ENCODE peak calls at places on chromosomes 12 and 14, in seven cellular contexts. P, H, K, A, Z, W and G are unnamed samples.
A peak's percentile ranks its signal among the peaks of the same experiment; 100 is the strongest.

GRCh38 chr12:13444076-13444475 is 247.6 kb downstream of the EMP1 start:
- DNase-seq in P (no peak), H (no peak), K (no peak), A (no peak), Z (no peak), W (no peak), G (no peak)

GRCh38 chr12:95146767-95147166 is 70.5 kb downstream of the FGD6 start:
- DNase-seq in P (no peak), H (no peak), K (no peak), A (no peak), Z (no peak), W (no peak), G (no peak)

GRCh38 chr14:91325211-91325610 is 80.7 kb upstream of the GPR68 start:
- DNase-seq in P (no peak), H (no peak), K (no peak), A (no peak), Z (no peak), W (no peak), G (no peak)

GRCh38 chr12:85281947-85282312 is 1.9 kb downstream of the ALX1 start:
- DNase-seq in P (no peak), H (no peak), K (no peak), A (no peak), Z (no peak), W (no peak), G (no peak)

GRCh38 chr14:97021571-97022171 is 224.5 kb downstream of the VRK1 start:
- DNase-seq in P (no peak), H (no peak), K (no peak), A (no peak), Z (no peak), W (peak; percentile 38), G (peak; percentile 19)

GRCh38 chr12:26863515-26863914 is 30.5 kb upstream of the ITPR2 start:
- DNase-seq in P (no peak), H (no peak), K (no peak), A (no peak), Z (no peak), W (peak; percentile 11), G (no peak)

GRCh38 chr14:53983112-53983511 is 26.5 kb upstream of the BMP4 start:
- DNase-seq in P (no peak), H (no peak), K (no peak), A (no peak), Z (no peak), W (no peak), G (no peak)

GRCh38 chr14:92443167-92443566 is 70.4 kb upstream of the RIN3 start:
- DNase-seq in P (no peak), H (no peak), K (no peak), A (no peak), Z (no peak), W (no peak), G (no peak)

GRCh38 chr12:100718212-100718611 is 76.4 kb upstream of the ANO4 start:
- DNase-seq in P (no peak), H (no peak), K (no peak), A (no peak), Z (no peak), W (no peak), G (no peak)

GRCh38 chr12:89183985-89184435 is 168.3 kb downstream of the DUSP6 start:
- DNase-seq in P (no peak), H (no peak), K (peak; percentile 59), A (no peak), Z (peak; percentile 86), W (peak; percentile 99), G (no peak)

GRCh38 chr14:77151245-77151644 is 9.7 kb upstream of the ZDHHC22 start:
- DNase-seq in P (no peak), H (no peak), K (no peak), A (no peak), Z (no peak), W (peak; percentile 35), G (no peak)

GRCh38 chr12:121334513-121335343 is 17.5 kb downstream of the ANAPC5 start:
- DNase-seq in P (no peak), H (no peak), K (no peak), A (no peak), Z (peak; percentile 40), W (peak; percentile 66), G (peak; percentile 75)

GRCh38 chr12:79326663-79327062 is 364.1 kb downstream of the PAWR start:
- DNase-seq in P (no peak), H (no peak), K (no peak), A (no peak), Z (no peak), W (no peak), G (no peak)

GRCh38 chr12:104172564-104172935 is 34.5 kb upstream of the NFYB start:
- DNase-seq in P (no peak), H (no peak), K (no peak), A (no peak), Z (no peak), W (no peak), G (no peak)

GRCh38 chr14:59146941-59147470 is 41.5 kb upstream of the DAAM1 start:
- DNase-seq in P (no peak), H (no peak), K (no peak), A (no peak), Z (no peak), W (no peak), G (no peak)

GRCh38 chr12:47935196-47935595 is 28.2 kb upstream of the TMEM106C start:
- DNase-seq in P (no peak), H (no peak), K (peak; percentile 70), A (no peak), Z (peak; percentile 83), W (no peak), G (peak; percentile 11)

GRCh38 chr12:15933751-15934150 is 22.6 kb downstream of the DERA start:
- DNase-seq in P (no peak), H (no peak), K (no peak), A (no peak), Z (no peak), W (no peak), G (no peak)

GRCh38 chr14:83491091-83491490 is 1957.4 kb upstream of the SEL1L start:
- DNase-seq in P (no peak), H (no peak), K (no peak), A (no peak), Z (no peak), W (no peak), G (no peak)

GRCh38 chr12:42129595-42130204 is 15.0 kb downstream of the GXYLT1 start:
- DNase-seq in P (no peak), H (no peak), K (no peak), A (no peak), Z (no peak), W (peak; percentile 81), G (peak; percentile 57)

GRCh38 chr12:110248096-110248447 is 33.0 kb upstream of the ATP2A2 start:
- DNase-seq in P (no peak), H (no peak), K (no peak), A (no peak), Z (no peak), W (peak; percentile 77), G (peak; percentile 29)

GRCh38 chr12:59036973-59037807 is 116.9 kb upstream of the LRIG3 start:
- DNase-seq in P (no peak), H (no peak), K (no peak), A (no peak), Z (no peak), W (no peak), G (no peak)

GRCh38 chr14:95614335-95614734 is 71.9 kb upstream of the TCL1B start:
- DNase-seq in P (no peak), H (no peak), K (no peak), A (no peak), Z (no peak), W (no peak), G (no peak)

GRCh38 chr12:116222358-116222757 is 55.1 kb downstream of the MED13L start:
- DNase-seq in P (no peak), H (no peak), K (peak; percentile 78), A (peak; percentile 12), Z (peak; percentile 60), W (peak; percentile 97), G (no peak)